ENCODE peak calls at places on chromosomes 13 and 19, in four cellular contexts. M is lower lobe of right lung; F is NCI-H446 treated with DMSO at 0.1 percent for 48 hours; E is stimulated activated CD4-positive, alpha-beta T cell treated with anti-CD3 and anti-CD28 coated beads, Interleukin-15, amount 100 ng/mL, for 1 hour. N is an unnamed sample.

GRCh38 chr19:56866563-56866962 is 26.0 kb upstream of the PEG3 start:
- DNase-seq in F (no peak), E (no peak), M (no peak), N (no peak)

GRCh38 chr13:57409121-57409520 is 222.4 kb upstream of the PCDH17 start:
- DNase-seq in F (no peak), M (no peak), E (no peak), N (no peak)

GRCh38 chr19:9729162-9729561 is 39.4 kb downstream of the ZNF846 start:
- DNase-seq in F (no peak), E (no peak), M (no peak), N (no peak)

GRCh38 chr19:35723671-35724070 is 5.9 kb downstream of the KMT2B start:
- DNase-seq in M (no peak), E (no peak), F (no peak), N (no peak)

GRCh38 chr19:703651-704446 is 4.9 kb upstream of the PALM start:
- DNase-seq in E (peak), F (no peak), M (peak), N (no peak)

GRCh38 chr19:12954150-12954962 is 2.7 kb downstream of the GADD45GIP1 start:
- DNase-seq in M (no peak), F (no peak), E (no peak), N (no peak)

GRCh38 chr13:105572401-105572800 is 963.1 kb downstream of the EFNB2 start:
- DNase-seq in F (no peak), E (no peak), M (no peak), N (no peak)

GRCh38 chr19:48418317-48419064 is 25.0 kb downstream of the GRIN2D start:
- DNase-seq in F (no peak), M (no peak), E (no peak), N (no peak)

GRCh38 chr13:26971990-26972888 is 199.4 kb downstream of the USP12 start:
- DNase-seq in F (no peak), E (no peak), M (peak), N (no peak)

GRCh38 chr19:39949026-39949747 is 14.8 kb upstream of the FCGBP start:
- DNase-seq in M (no peak), E (no peak), F (no peak), N (no peak)

GRCh38 chr19:54502518-54503048 is at the start of gene LAIR2:
- DNase-seq in F (no peak), M (no peak), E (no peak), N (no peak)

GRCh38 chr13:45055198-45055901 is 65.0 kb upstream of the GTF2F2 start:
- DNase-seq in M (no peak), F (no peak), E (no peak), N (no peak)

GRCh38 chr19:15449620-15450527 is at the start of gene WIZ:
- DNase-seq in F (no peak), E (peak), M (peak), N (peak)

GRCh38 chr13:48401480-48401879 is 11.4 kb downstream of the LPAR6 start:
- DNase-seq in F (no peak), E (no peak), M (no peak), N (no peak)

GRCh38 chr19:2012941-2013682 is 2.4 kb downstream of the BTBD2 start:
- DNase-seq in M (no peak), F (no peak), E (no peak), N (no peak)

GRCh38 chr19:45767410-45767880 is 1.6 kb downstream of the SIX5 start:
- DNase-seq in F (no peak), M (peak), E (no peak), N (no peak)

N was measured in cerebellar nuclear complex.